ENCODE peak calls at places on chromosomes 5 and 9, in eight cellular contexts. K is H1, A is ovary, I is tibial nerve, O is A549, B is stomach, M is suprapubic skin, R is transverse colon. J is an unnamed sample. For H3K4me1, the result is how much of the 10 kb centered on the place peaks cover.

GRCh38 chr9:95014917-95015316 is 288.4 kb downstream of the AOPEP start:
- DNase-seq in K (no peak), A (no peak), I (no peak), O (no peak), B (no peak), M (no peak), R (no peak), J (no peak)

GRCh38 chr9:107894572-107895261 is 405.1 kb upstream of the KLF4 start:
- DNase-seq in K (no peak), A (peak), I (no peak), O (no peak), B (no peak), M (no peak), R (no peak), J (no peak)

GRCh38 chr9:136052433-136052880 is 42.6 kb downstream of the NACC2 start:
- DNase-seq in K (no peak), A (no peak), I (no peak), O (peak), B (peak), M (no peak), R (no peak), J (peak)

GRCh38 chr9:129671065-129671464 is 5.6 kb downstream of the PRRX2 start:
- DNase-seq in K (no peak), A (no peak), I (no peak), O (no peak), B (no peak), M (no peak), R (no peak), J (no peak)

GRCh38 chr9:73050062-73050814 is 97.4 kb upstream of the ALDH1A1 start:
- DNase-seq in K (no peak), A (no peak), I (no peak), O (peak), B (no peak), M (no peak), R (no peak), J (no peak)

GRCh38 chr5:57037355-57037754 is 85.4 kb upstream of the MIER3 start:
- DNase-seq in K (peak), A (no peak), I (no peak), O (peak), B (no peak), M (no peak), R (no peak), J (no peak)

GRCh38 chr9:131875828-131876485 is 136.1 kb upstream of the RAPGEF1 start:
- DNase-seq in K (no peak), A (no peak), I (no peak), O (no peak), B (no peak), M (no peak), R (no peak), J (no peak)

GRCh38 chr5:96476654-96477053 is 43.6 kb upstream of the PCSK1 start:
- DNase-seq in K (no peak), A (no peak), I (no peak), O (no peak), B (no peak), M (no peak), R (no peak), J (no peak)

GRCh38 chr5:149584106-149584505 is 2.8 kb downstream of the ARHGEF37 start:
- DNase-seq in K (no peak), A (no peak), I (no peak), O (no peak), B (no peak), M (no peak), R (no peak), J (no peak)

GRCh38 chr5:143147918-143148317 is 255.6 kb downstream of the NR3C1 start:
- DNase-seq in K (no peak), A (peak), I (no peak), O (no peak), B (no peak), M (no peak), R (no peak), J (no peak)

GRCh38 chr9:111896942-111897830 is 572 bp downstream of the UGCG start:
- DNase-seq in K (no peak), A (peak), I (peak), O (peak), B (no peak), M (peak), R (peak), J (peak)

GRCh38 chr5:139765409-139766217 is 30.0 kb upstream of the PSD2 start:
- DNase-seq in K (no peak), A (peak), I (peak), O (peak), B (peak), M (peak), R (peak), J (peak)

GRCh38 chr5:150651924-150652688 is 8.9 kb upstream of the MYOZ3 start:
- DNase-seq in K (no peak), A (no peak), I (no peak), O (no peak), B (no peak), M (no peak), R (no peak), J (no peak)

GRCh38 chr5:9104576-9105339 is 441.1 kb downstream of the SEMA5A start:
- DNase-seq in K (no peak), A (no peak), I (no peak), O (no peak), B (no peak), M (no peak), R (no peak), J (no peak)

GRCh38 chr9:110444911-110445310 is 107.2 kb upstream of the TXNDC8 start:
- DNase-seq in K (no peak), A (no peak), I (no peak), O (no peak), B (no peak), M (no peak), R (no peak), J (no peak)

GRCh38 chr5:179867476-179867875 is 8.9 kb upstream of the MRNIP start:
- DNase-seq in K (no peak), A (no peak), I (no peak), O (no peak), B (no peak), M (no peak), R (no peak), J (no peak)

GRCh38 chr5:171801839-171802238 is 16.2 kb downstream of the SMIM23 start:
- DNase-seq in K (no peak), A (no peak), I (no peak), O (no peak), B (no peak), M (no peak), R (no peak), J (no peak)

GRCh38 chr5:1918488-1919208 is 35.9 kb upstream of the IRX4 start:
- DNase-seq in K (no peak), A (no peak), I (no peak), O (no peak), B (no peak), M (peak), R (no peak), J (no peak)

GRCh38 chr5:148406406-148406805 is 22.6 kb downstream of the FBXO38 start:
- DNase-seq in K (no peak), A (no peak), I (no peak), O (no peak), B (no peak), M (no peak), R (no peak), J (no peak)

GRCh38 chr5:128498844-128499455 is 39.1 kb downstream of the FBN2 start:
- DNase-seq in K (no peak), A (no peak), I (no peak), O (peak), B (no peak), M (no peak), R (no peak), J (no peak)

GRCh38 chr5:139744471-139745120 is 51.0 kb upstream of the PSD2 start:
- DNase-seq in K (no peak), A (no peak), I (no peak), O (no peak), B (no peak), M (no peak), R (no peak), J (no peak)

GRCh38 chr9:90960941-90961340 is 159.3 kb downstream of the SYK start:
- DNase-seq in K (no peak), A (no peak), I (no peak), O (no peak), B (no peak), M (no peak), R (no peak), J (no peak)

GRCh38 chr5:43044181-43044914 is 4.2 kb upstream of the ANXA2R start:
- DNase-seq in K (no peak), A (no peak), I (no peak), O (no peak), B (no peak), M (no peak), R (no peak), J (no peak)

GRCh38 chr9:95023217-95024003 is 294.1 kb downstream of the FANCC start:
- DNase-seq in K (no peak), A (no peak), I (no peak), O (peak), B (no peak), M (no peak), R (no peak), J (peak)

GRCh38 chr9:133089271-133089671 is 27.5 kb downstream of the CEL start:
- DNase-seq in K (no peak), A (no peak), I (no peak), O (peak), B (no peak), M (no peak), R (no peak), J (no peak)

GRCh38 chr9:115114084-115114483 is 3.9 kb downstream of the TNC start:
- DNase-seq in K (no peak), A (no peak), I (no peak), O (no peak), B (no peak), M (no peak), R (no peak), J (no peak)

GRCh38 chr5:75260708-75261107 is 24.0 kb upstream of the ANKRD31 start:
- DNase-seq in K (no peak), A (no peak), I (no peak), O (no peak), B (no peak), M (no peak), R (no peak), J (no peak)

GRCh38 chr5:30981576-30981975 is 211.9 kb upstream of the CDH6 start:
- DNase-seq in K (no peak), A (no peak), I (no peak), O (no peak), B (no peak), M (no peak), R (no peak), J (no peak)
- TF ChIP-seq CTCF in K (no peak), A (no peak), I (no peak), O (no peak), B (no peak), M (no peak), R (no peak), J (no peak)

GRCh38 chr5:58354827-58355226 is 105.1 kb downstream of the PLK2 start:
- DNase-seq in K (no peak), A (no peak), I (no peak), O (no peak), B (no peak), M (no peak), R (no peak), J (no peak)
- TF ChIP-seq EP300 in K (no peak), A (no peak), I (no peak), O (no peak), B (no peak), M (no peak), R (no peak), J (no peak)

GRCh38 chr9:82680179-82680935 is 382.6 kb downstream of the RASEF start:
- DNase-seq in K (no peak), A (no peak), I (no peak), O (no peak), B (no peak), M (no peak), R (no peak), J (no peak)
- H3K4me1 ChIP-seq in K (under half), A (under half), I (under half), O (under half), B (under half), M (under half), R (under half), J (under half)

GRCh38 chr5:77015938-77016569 is 14.2 kb upstream of the AGGF1 start:
- DNase-seq in K (no peak), A (no peak), I (no peak), O (peak), B (no peak), M (no peak), R (no peak), J (no peak)
- TF ChIP-seq CTCF in K (no peak), A (no peak), I (no peak), O (peak), B (no peak), M (no peak), R (peak), J (no peak)